ENCODE peak calls at places on chromosomes 3 and 15, in six cellular contexts. One of them, this sample, is unnamed.

GRCh38 chr3:131242201-131242600 is 139.4 kb upstream of the NUDT16 start:
- DNase-seq in K562: no peak
- DNase-seq in A549: peak; percentile 3
- DNase-seq in tibial nerve: no peak
- DNase-seq in suprapubic skin: no peak
- DNase-seq in HepG2: no peak
- DNase-seq in this sample: no peak

GRCh38 chr15:31384568-31384967 is 57.9 kb downstream of the KLF13 start:
- DNase-seq in A549: no peak
- DNase-seq in HepG2: no peak
- DNase-seq in tibial nerve: no peak
- DNase-seq in suprapubic skin: no peak
- DNase-seq in K562: no peak
- DNase-seq in this sample: no peak

GRCh38 chr15:66654718-66655375 is 47.2 kb upstream of the SMAD6 start:
- DNase-seq in K562: peak; percentile 85
- DNase-seq in A549: no peak
- DNase-seq in HepG2: no peak
- DNase-seq in tibial nerve: no peak
- DNase-seq in suprapubic skin: no peak
- DNase-seq in this sample: no peak

GRCh38 chr3:180690061-180690460 is 10.8 kb upstream of the CCDC39 start:
- DNase-seq in tibial nerve: no peak
- DNase-seq in HepG2: no peak
- DNase-seq in K562: no peak
- DNase-seq in A549: no peak
- DNase-seq in suprapubic skin: no peak
- DNase-seq in this sample: no peak

GRCh38 chr3:4284865-4285264 is 18.3 kb upstream of the SETMAR start:
- DNase-seq in tibial nerve: no peak
- DNase-seq in HepG2: no peak
- DNase-seq in A549: no peak
- DNase-seq in suprapubic skin: no peak
- DNase-seq in K562: no peak
- DNase-seq in this sample: no peak

GRCh38 chr3:195388380-195388779 is 54.4 kb downstream of the ACAP2 start:
- DNase-seq in A549: no peak
- DNase-seq in suprapubic skin: no peak
- DNase-seq in HepG2: peak; percentile 2
- DNase-seq in K562: no peak
- DNase-seq in tibial nerve: no peak
- DNase-seq in this sample: no peak

GRCh38 chr3:196135693-196136639 is 54.1 kb upstream of the TFRC start:
- DNase-seq in tibial nerve: no peak
- DNase-seq in suprapubic skin: no peak
- DNase-seq in A549: no peak
- DNase-seq in K562: no peak
- DNase-seq in HepG2: no peak
- DNase-seq in this sample: no peak

GRCh38 chr3:15634671-15635661 is 33.4 kb downstream of the BTD start:
- DNase-seq in K562: no peak
- DNase-seq in A549: no peak
- DNase-seq in suprapubic skin: no peak
- DNase-seq in tibial nerve: no peak
- DNase-seq in HepG2: no peak
- DNase-seq in this sample: peak; percentile 94

GRCh38 chr3:46628980-46629379 is 16.7 kb downstream of the FAM240A start:
- DNase-seq in K562: no peak
- DNase-seq in suprapubic skin: no peak
- DNase-seq in A549: no peak
- DNase-seq in tibial nerve: peak; percentile 47
- DNase-seq in HepG2: no peak
- DNase-seq in this sample: no peak

DNA sequence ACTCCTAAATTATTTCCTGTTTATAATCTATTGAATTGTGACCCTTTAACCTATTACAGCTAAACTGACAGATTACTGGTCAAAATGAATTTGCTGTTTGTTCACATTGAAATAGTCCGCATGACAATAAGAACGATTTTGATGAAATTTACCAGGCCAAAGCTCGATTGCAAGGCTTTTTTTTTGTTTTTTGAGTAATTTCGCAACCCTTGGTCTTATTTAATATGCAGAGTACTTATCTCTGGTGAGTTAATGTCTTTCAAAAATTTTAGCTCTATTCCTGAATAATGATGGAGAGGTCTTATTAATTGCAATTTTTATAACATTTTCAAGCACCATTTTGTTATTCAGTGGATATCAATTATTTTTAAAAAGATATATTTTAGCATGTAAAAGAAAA is 362.4 kb downstream of the OTOL1 start:
- DNase-seq in HepG2: no peak
- DNase-seq in suprapubic skin: no peak
- DNase-seq in K562: no peak
- DNase-seq in A549: no peak
- DNase-seq in tibial nerve: no peak
- DNase-seq in this sample: no peak
- H3K4me3 ChIP-seq in HepG2: no peak overlapping the region
- H3K4me3 ChIP-seq in suprapubic skin: no peak overlapping the region
- H3K4me3 ChIP-seq in K562: no peak overlapping the region
- H3K4me3 ChIP-seq in A549: no peak overlapping the region
- H3K4me3 ChIP-seq in tibial nerve: no peak overlapping the region
- H3K4me3 ChIP-seq in this sample: no peak overlapping the region

GRCh38 chr3:64612082-64612860 is 75.5 kb downstream of the ADAMTS9 start:
- DNase-seq in A549: no peak
- DNase-seq in K562: no peak
- DNase-seq in suprapubic skin: no peak
- DNase-seq in tibial nerve: no peak
- DNase-seq in HepG2: no peak
- DNase-seq in this sample: peak; percentile 86
- TF ChIP-seq EP300 in A549: no peak
- TF ChIP-seq EP300 in K562: no peak
- TF ChIP-seq EP300 in suprapubic skin: peak; percentile 63
- TF ChIP-seq EP300 in tibial nerve: peak; percentile 35
- TF ChIP-seq EP300 in HepG2: no peak
- TF ChIP-seq EP300 in this sample: peak; percentile 93

GRCh38 chr3:37891227-37891626 is 29.5 kb downstream of the CTDSPL start:
- DNase-seq in A549: no peak
- DNase-seq in suprapubic skin: no peak
- DNase-seq in HepG2: no peak
- DNase-seq in tibial nerve: no peak
- DNase-seq in K562: no peak
- DNase-seq in this sample: no peak
- H3K4me1 ChIP-seq in A549: peaks cover 12% of the 10 kb centered on the region
- H3K4me1 ChIP-seq in suprapubic skin: peaks cover 50% of the 10 kb centered on the region
- H3K4me1 ChIP-seq in HepG2: peaks cover 68% of the 10 kb centered on the region
- H3K4me1 ChIP-seq in tibial nerve: peaks cover 2% of the 10 kb centered on the region
- H3K4me1 ChIP-seq in K562: no peaks in the 10 kb centered on the region
- H3K4me1 ChIP-seq in this sample: peaks cover 23% of the 10 kb centered on the region

GRCh38 chr3:58536501-58537411 is at the start of gene ACOX2:
- DNase-seq in A549: no peak
- DNase-seq in K562: peak; percentile 2
- DNase-seq in tibial nerve: peak; percentile 67
- DNase-seq in suprapubic skin: no peak
- DNase-seq in HepG2: no peak
- DNase-seq in this sample: peak; percentile 92
- H3K4me3 ChIP-seq in A549: no peak within 1 kb of the TSS
- H3K4me3 ChIP-seq in K562: no peak within 1 kb of the TSS
- H3K4me3 ChIP-seq in tibial nerve: peak within 1 kb of the TSS; percentile 46
- H3K4me3 ChIP-seq in suprapubic skin: peak within 1 kb of the TSS; percentile 37
- H3K4me3 ChIP-seq in HepG2: peak within 1 kb of the TSS; percentile 77
- H3K4me3 ChIP-seq in this sample: peak within 1 kb of the TSS; percentile 29

DNA sequence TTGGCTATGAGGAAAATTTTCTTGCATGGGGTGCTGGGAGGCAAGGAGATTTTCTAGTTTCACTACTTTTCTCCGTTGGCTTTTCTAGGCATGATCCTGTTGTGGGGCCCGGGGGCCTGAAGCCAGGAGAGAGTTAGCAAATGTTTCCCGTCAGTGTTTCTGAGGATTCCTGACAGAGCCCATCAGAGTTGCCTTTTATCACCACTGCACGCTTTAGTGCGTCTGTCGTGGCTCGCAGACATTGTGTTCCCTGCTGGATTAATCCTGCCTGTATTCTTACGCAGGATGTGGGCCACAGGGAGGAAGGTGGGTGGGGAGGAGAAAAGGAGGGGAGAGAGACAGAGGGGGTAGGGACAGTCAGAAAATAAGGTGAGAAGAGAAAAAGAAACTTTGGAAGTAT is 18.1 kb upstream of the BOC start:
- DNase-seq in A549: no peak
- DNase-seq in HepG2: no peak
- DNase-seq in suprapubic skin: no peak
- DNase-seq in tibial nerve: no peak
- DNase-seq in K562: no peak
- DNase-seq in this sample: peak; percentile 80
- TF ChIP-seq EP300 in A549: no peak
- TF ChIP-seq EP300 in HepG2: no peak
- TF ChIP-seq EP300 in suprapubic skin: peak; percentile 87
- TF ChIP-seq EP300 in tibial nerve: no peak
- TF ChIP-seq EP300 in K562: no peak
- TF ChIP-seq EP300 in this sample: no peak

This sample was measured in sigmoid colon.